ENCODE peak calls at places on chromosomes 11 and 22, in six cellular contexts. I, P, Q, T, U and M are unnamed samples.

GRCh38 chr11:123640677-123641494 is 13.5 kb downstream of the SCN3B start:
- DNase-seq in P (peak), T (peak), Q (no peak), U (peak), I (peak), M (no peak)

GRCh38 chr22:38681784-38682335 is at the start of gene TOMM22:
- DNase-seq in T (peak), Q (peak), P (peak), I (peak), U (peak), M (peak)

GRCh38 chr11:64842851-64843841 is 1.3 kb downstream of the CDC42BPG start:
- DNase-seq in P (peak), I (no peak), U (peak), Q (no peak), T (no peak), M (no peak)

GRCh38 chr11:106475181-106475580 is 397.7 kb downstream of the AASDHPPT start:
- DNase-seq in U (no peak), P (no peak), Q (no peak), I (no peak), T (no peak), M (no peak)

GRCh38 chr11:67351275-67352005 is 1.9 kb downstream of the POLD4 start:
- DNase-seq in I (peak), P (peak), Q (no peak), T (peak), U (peak), M (peak)

GRCh38 chr11:17351510-17352176 is at the start of gene NCR3LG1:
- DNase-seq in I (peak), T (peak), P (peak), U (peak), Q (no peak), M (no peak)

GRCh38 chr22:43829904-43830851 is 18.1 kb upstream of the EFCAB6 start:
- DNase-seq in T (no peak), P (no peak), U (peak), I (no peak), Q (no peak), M (no peak)

GRCh38 chr11:111081021-111081511 is 164.5 kb upstream of the POU2AF2 start:
- DNase-seq in Q (no peak), P (no peak), U (no peak), I (no peak), T (peak), M (no peak)

GRCh38 chr11:119024430-119025098 is 6.0 kb downstream of the TRAPPC4 start:
- DNase-seq in P (no peak), I (no peak), U (no peak), Q (no peak), T (no peak), M (no peak)

GRCh38 chr22:46057762-46058420 is 80.9 kb upstream of the WNT7B start:
- DNase-seq in I (no peak), T (peak), P (peak), Q (no peak), U (no peak), M (no peak)

GRCh38 chr11:38835986-38836385 is 2237.9 kb upstream of the RAG2 start:
- DNase-seq in I (no peak), Q (no peak), U (no peak), T (no peak), P (no peak), M (no peak)